ENCODE peak calls at places on chromosomes 12 and 14, in five cellular contexts. One of them, this sample, is unnamed.

GRCh38 chr14:19754172-19754571 is 10.8 kb downstream of the OR4Q3 start:
- DNase-seq in MM.1S: no peak
- DNase-seq in hepatocyte: no peak
- DNase-seq in PC-3: no peak
- DNase-seq in neural progenitor cell: no peak
- DNase-seq in this sample: no peak

GRCh38 chr12:132444957-132445883 is 44.7 kb upstream of the FBRSL1 start:
- DNase-seq in neural progenitor cell: peak; percentile 69
- DNase-seq in PC-3: no peak
- DNase-seq in hepatocyte: no peak
- DNase-seq in MM.1S: no peak
- DNase-seq in this sample: peak; percentile 37

GRCh38 chr12:125687403-125687802 is 622.2 kb downstream of the AACS start:
- DNase-seq in MM.1S: no peak
- DNase-seq in neural progenitor cell: no peak
- DNase-seq in PC-3: no peak
- DNase-seq in hepatocyte: no peak
- DNase-seq in this sample: no peak

GRCh38 chr14:61860294-61860918 is 98.2 kb downstream of the SNAPC1 start:
- DNase-seq in hepatocyte: peak; percentile 62
- DNase-seq in MM.1S: peak; percentile 31
- DNase-seq in PC-3: peak; percentile 85
- DNase-seq in neural progenitor cell: peak; percentile 61
- DNase-seq in this sample: peak; percentile 82

GRCh38 chr14:94524093-94524492 is 14.8 kb upstream of the SERPINA12 start:
- DNase-seq in hepatocyte: no peak
- DNase-seq in neural progenitor cell: no peak
- DNase-seq in PC-3: no peak
- DNase-seq in MM.1S: no peak
- DNase-seq in this sample: no peak

GRCh38 chr14:87102979-87103378 is 890.0 kb downstream of the GALC start:
- DNase-seq in PC-3: no peak
- DNase-seq in hepatocyte: peak; percentile 14
- DNase-seq in MM.1S: no peak
- DNase-seq in neural progenitor cell: no peak
- DNase-seq in this sample: no peak

GRCh38 chr14:64779472-64779871 is 75.2 kb downstream of the PLEKHG3 start:
- DNase-seq in neural progenitor cell: no peak
- DNase-seq in PC-3: no peak
- DNase-seq in hepatocyte: no peak
- DNase-seq in MM.1S: no peak
- DNase-seq in this sample: no peak

GRCh38 chr12:132572106-132572505 is 38.3 kb downstream of the LRCOL1 start:
- DNase-seq in PC-3: no peak
- DNase-seq in hepatocyte: peak; percentile 41
- DNase-seq in MM.1S: no peak
- DNase-seq in neural progenitor cell: no peak
- DNase-seq in this sample: peak; percentile 23

DNA sequence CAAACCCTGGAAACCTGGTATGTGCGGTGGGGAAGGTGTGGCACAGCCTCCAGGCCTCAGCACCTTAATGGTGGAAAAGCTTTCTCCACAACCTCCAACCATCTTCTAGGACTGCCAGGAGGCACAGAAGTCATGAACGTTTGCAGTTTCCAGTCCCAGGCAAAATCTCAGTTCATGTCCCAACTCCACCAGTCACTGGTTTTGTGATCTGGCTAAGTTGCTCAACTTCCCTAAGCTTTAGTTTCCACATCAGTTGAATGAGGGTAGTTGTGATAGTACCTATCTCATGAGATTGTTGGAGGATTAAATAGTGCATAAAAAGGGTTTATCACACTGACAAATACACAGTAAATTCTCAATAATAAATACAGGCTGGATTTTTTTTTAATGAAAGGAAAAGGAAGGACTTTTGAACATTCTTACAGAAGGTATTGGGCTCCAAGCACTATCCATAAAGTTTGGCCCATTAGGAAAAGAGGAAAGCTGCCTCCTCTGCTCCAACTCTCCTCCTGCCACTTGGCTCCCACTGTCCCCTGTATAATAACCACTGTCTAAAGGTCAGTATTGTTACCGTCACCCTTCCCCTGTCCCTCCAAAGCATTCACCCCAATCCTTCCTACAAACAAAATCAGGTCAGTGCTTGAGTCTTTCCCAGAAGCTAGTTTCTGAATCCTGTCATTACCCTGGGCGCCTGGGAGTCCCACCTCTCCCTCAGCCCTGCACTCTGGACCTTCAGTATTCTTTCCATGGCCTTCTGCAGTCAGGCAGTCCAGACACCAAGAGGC is 6.3 kb downstream of the PCK2 start:
- DNase-seq in PC-3: no peak
- DNase-seq in hepatocyte: no peak
- DNase-seq in neural progenitor cell: no peak
- DNase-seq in MM.1S: no peak
- DNase-seq in this sample: no peak
- TF ChIP-seq EZH2phosphoT487 in PC-3: no peak
- TF ChIP-seq EZH2phosphoT487 in hepatocyte: no peak
- TF ChIP-seq EZH2phosphoT487 in neural progenitor cell: no peak
- TF ChIP-seq EZH2phosphoT487 in MM.1S: no peak
- TF ChIP-seq EZH2phosphoT487 in this sample: no peak

DNA sequence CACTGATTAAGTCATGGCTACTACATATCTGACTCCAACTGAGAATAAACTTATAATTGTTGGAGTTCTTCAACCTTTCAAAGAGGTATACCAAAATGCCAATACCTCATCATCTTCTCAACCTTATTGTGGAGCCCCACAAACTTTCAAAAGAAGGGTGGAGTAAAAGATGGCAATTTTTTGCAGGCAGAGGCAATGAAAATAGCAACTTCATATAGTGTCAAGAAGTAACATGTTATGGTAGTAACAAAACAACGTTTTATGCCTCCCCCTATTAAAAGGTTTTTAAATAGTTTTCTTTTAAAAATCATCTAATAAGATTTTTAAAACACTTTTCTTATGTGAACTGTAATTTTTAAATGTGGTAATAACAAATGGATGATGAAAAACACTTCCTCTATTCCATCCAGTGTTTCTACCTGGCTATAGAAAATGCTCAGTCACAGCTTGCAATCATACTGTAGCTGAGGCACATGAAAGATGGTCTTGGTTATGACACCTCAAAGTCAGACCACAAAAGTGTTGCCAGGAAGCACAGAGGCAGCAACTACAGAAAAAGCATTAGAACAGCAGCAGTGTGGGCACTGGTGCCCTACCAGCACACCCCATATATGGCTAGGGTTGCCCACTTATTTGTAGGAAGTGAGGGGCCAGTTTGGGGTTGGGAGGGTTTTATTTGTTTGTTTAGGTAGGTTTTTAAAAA is 7.0 kb downstream of the PPP1R12A start:
- DNase-seq in neural progenitor cell: no peak
- DNase-seq in PC-3: no peak
- DNase-seq in MM.1S: peak; percentile 77
- DNase-seq in hepatocyte: no peak
- DNase-seq in this sample: no peak
- TF ChIP-seq EZH2phosphoT487 in neural progenitor cell: no peak
- TF ChIP-seq EZH2phosphoT487 in PC-3: no peak
- TF ChIP-seq EZH2phosphoT487 in MM.1S: no peak
- TF ChIP-seq EZH2phosphoT487 in hepatocyte: no peak
- TF ChIP-seq EZH2phosphoT487 in this sample: no peak

DNA sequence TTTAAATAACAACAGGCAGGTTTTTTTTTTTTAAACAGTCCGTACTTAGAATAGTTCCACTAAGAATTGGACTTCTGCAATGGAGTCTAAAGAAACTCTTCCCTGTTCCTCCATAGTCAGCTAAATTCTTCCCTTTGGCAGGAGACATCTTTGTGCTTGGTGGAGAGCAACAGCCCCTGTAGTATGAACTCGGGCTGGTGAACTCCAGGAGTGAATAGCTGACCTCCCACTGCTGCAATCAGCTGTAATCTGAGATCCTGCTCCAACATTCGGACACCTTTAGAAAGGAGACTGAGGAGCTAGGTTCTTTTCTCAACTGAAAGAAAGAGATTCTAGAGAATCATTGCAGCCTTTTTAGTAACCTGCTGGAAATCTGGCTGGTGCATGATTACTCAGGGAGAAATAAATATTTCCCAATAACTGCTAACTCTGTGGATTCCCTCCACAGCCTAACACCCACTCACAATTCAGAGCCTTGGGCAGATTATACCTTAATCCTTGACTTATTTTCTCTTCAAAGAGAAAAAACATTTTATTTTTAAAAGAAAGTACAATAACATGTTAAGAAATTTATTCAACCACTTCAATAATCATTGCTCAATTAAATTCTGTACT is 25.6 kb upstream of the DBX2 start:
- DNase-seq in PC-3: no peak
- DNase-seq in neural progenitor cell: peak; percentile 71
- DNase-seq in MM.1S: no peak
- DNase-seq in hepatocyte: no peak
- DNase-seq in this sample: peak; percentile 86
- TF ChIP-seq EZH2phosphoT487 in PC-3: no peak
- TF ChIP-seq EZH2phosphoT487 in neural progenitor cell: no peak
- TF ChIP-seq EZH2phosphoT487 in MM.1S: no peak
- TF ChIP-seq EZH2phosphoT487 in hepatocyte: no peak
- TF ChIP-seq EZH2phosphoT487 in this sample: no peak

GRCh38 chr12:54160050-54160449 is 28.7 kb downstream of the SMUG1 start:
- DNase-seq in hepatocyte: no peak
- DNase-seq in neural progenitor cell: no peak
- DNase-seq in MM.1S: no peak
- DNase-seq in PC-3: no peak
- DNase-seq in this sample: no peak
- TF ChIP-seq EZH2phosphoT487 in hepatocyte: no peak
- TF ChIP-seq EZH2phosphoT487 in neural progenitor cell: no peak
- TF ChIP-seq EZH2phosphoT487 in MM.1S: no peak
- TF ChIP-seq EZH2phosphoT487 in PC-3: no peak
- TF ChIP-seq EZH2phosphoT487 in this sample: no peak

DNA sequence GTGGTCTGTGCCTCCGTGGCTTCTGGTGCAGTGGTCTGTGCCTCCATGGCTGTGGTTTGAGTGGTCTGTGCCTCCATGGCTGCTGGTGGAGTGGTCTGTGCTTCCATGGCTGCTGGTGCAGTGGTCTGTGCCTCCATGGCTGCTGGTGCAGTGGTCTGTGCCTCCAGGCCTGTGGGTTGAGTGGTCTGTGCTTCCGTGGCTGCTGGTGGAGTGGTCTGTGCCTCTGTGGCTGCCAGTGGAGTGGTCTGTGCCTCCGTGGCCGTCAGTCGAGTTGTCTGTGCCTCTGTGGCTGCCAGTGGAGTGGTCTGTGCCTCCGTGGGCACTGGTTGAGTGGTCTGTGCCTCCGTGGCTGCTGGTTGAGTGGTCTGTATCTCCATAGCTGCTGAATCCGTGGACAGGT is 10.1 kb downstream of the SELPLG start:
- DNase-seq in hepatocyte: no peak
- DNase-seq in neural progenitor cell: no peak
- DNase-seq in PC-3: no peak
- DNase-seq in MM.1S: no peak
- DNase-seq in this sample: no peak
- TF ChIP-seq EZH2phosphoT487 in hepatocyte: no peak
- TF ChIP-seq EZH2phosphoT487 in neural progenitor cell: no peak
- TF ChIP-seq EZH2phosphoT487 in PC-3: no peak
- TF ChIP-seq EZH2phosphoT487 in MM.1S: no peak
- TF ChIP-seq EZH2phosphoT487 in this sample: no peak

GRCh38 chr14:106083082-106083481 is 556.7 kb downstream of the TMEM121 start:
- DNase-seq in neural progenitor cell: no peak
- DNase-seq in PC-3: no peak
- DNase-seq in hepatocyte: no peak
- DNase-seq in MM.1S: no peak
- DNase-seq in this sample: no peak

DNA sequence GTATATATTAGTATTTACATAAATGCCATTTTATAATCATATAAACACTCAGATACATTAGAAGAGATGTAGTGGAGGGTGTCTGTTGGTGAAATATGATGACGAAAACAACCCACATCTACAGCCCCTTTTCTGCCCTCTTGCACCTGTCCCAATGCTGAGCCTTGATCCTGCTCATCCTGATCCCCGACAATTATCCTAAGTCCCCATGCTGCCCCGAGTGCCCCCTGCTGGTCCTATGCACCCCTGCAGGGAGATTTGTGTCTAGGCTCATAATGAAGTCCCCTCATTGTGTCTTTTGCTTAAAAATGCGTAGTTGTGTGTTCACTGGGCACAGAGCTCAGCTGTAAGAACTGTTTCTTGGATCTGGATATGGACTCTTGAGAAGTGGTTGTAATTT is 554.5 kb downstream of the TMEM121 start:
- DNase-seq in neural progenitor cell: no peak
- DNase-seq in PC-3: no peak
- DNase-seq in MM.1S: no peak
- DNase-seq in hepatocyte: no peak
- DNase-seq in this sample: no peak
- TF ChIP-seq EZH2phosphoT487 in neural progenitor cell: no peak
- TF ChIP-seq EZH2phosphoT487 in PC-3: no peak
- TF ChIP-seq EZH2phosphoT487 in MM.1S: no peak
- TF ChIP-seq EZH2phosphoT487 in hepatocyte: no peak
- TF ChIP-seq EZH2phosphoT487 in this sample: no peak

GRCh38 chr12:3313066-3313465 is 177.9 kb upstream of the PRMT8 start:
- DNase-seq in neural progenitor cell: no peak
- DNase-seq in hepatocyte: no peak
- DNase-seq in MM.1S: no peak
- DNase-seq in PC-3: peak; percentile 86
- DNase-seq in this sample: no peak

GRCh38 chr12:3316776-3317480 is 174.1 kb upstream of the PRMT8 start:
- DNase-seq in neural progenitor cell: no peak
- DNase-seq in hepatocyte: no peak
- DNase-seq in MM.1S: no peak
- DNase-seq in PC-3: no peak
- DNase-seq in this sample: no peak

GRCh38 chr12:3313655-3314305 is 177.2 kb upstream of the PRMT8 start:
- DNase-seq in neural progenitor cell: peak; percentile 74
- DNase-seq in PC-3: peak; percentile 52
- DNase-seq in MM.1S: peak; percentile 15
- DNase-seq in hepatocyte: no peak
- DNase-seq in this sample: peak; percentile 63

GRCh38 chr12:3315201-3315661 is 175.8 kb upstream of the PRMT8 start:
- DNase-seq in MM.1S: no peak
- DNase-seq in hepatocyte: no peak
- DNase-seq in PC-3: peak; percentile 97
- DNase-seq in neural progenitor cell: no peak
- DNase-seq in this sample: no peak

DNA sequence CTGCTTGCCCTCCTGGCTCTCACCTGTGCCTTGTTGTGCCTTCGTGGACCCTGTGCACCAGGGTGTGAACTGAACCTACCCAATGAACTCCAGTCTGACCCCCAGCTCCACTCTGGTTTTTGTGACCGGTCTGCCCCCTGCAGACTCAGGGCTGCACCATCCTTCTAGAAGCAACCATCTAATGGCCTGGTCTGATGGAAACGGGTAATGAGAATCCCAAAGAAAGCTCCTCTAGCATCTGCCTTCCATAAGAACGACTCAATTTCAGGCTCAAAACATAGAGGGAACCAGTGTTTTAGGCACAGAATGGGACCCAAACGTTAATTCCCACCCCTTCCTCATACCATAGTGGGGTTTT is 176.7 kb upstream of the PRMT8 start:
- DNase-seq in MM.1S: no peak
- DNase-seq in PC-3: no peak
- DNase-seq in neural progenitor cell: no peak
- DNase-seq in hepatocyte: no peak
- DNase-seq in this sample: no peak
- TF ChIP-seq EZH2phosphoT487 in MM.1S: no peak
- TF ChIP-seq EZH2phosphoT487 in PC-3: no peak
- TF ChIP-seq EZH2phosphoT487 in neural progenitor cell: no peak
- TF ChIP-seq EZH2phosphoT487 in hepatocyte: no peak
- TF ChIP-seq EZH2phosphoT487 in this sample: no peak

This sample was measured in GM23338.